ENCODE peak calls at places on chromosomes 2 and 18, in six cellular contexts. H, Y, V, X, E and M are unnamed samples.

GRCh38 chr2:48292429-48292828 is 237.5 kb upstream of the STON1 start:
- DNase-seq in H (no peak), Y (no peak), V (no peak), X (no peak), E (no peak), M (no peak)

GRCh38 chr18:8084160-8084559 is 517.0 kb downstream of the PTPRM start:
- DNase-seq in H (no peak), Y (peak; percentile 76), V (no peak), X (no peak), E (peak; percentile 42), M (peak; percentile 81)

GRCh38 chr2:161418275-161418714 is 2.2 kb downstream of the TBR1 start:
- DNase-seq in H (no peak), Y (no peak), V (no peak), X (no peak), E (no peak), M (peak; percentile 15)

GRCh38 chr2:199985625-199986207 is 30.3 kb downstream of the MAIP1 start:
- DNase-seq in H (peak; percentile 43), Y (peak; percentile 86), V (peak; percentile 51), X (peak; percentile 59), E (peak; percentile 85), M (peak; percentile 60)

GRCh38 chr2:160051374-160051800 is 11.0 kb downstream of the PLA2R1 start:
- DNase-seq in H (no peak), Y (no peak), V (no peak), X (no peak), E (no peak), M (peak; percentile 35)

GRCh38 chr2:104812281-104812680 is 41.6 kb upstream of the POU3F3 start:
- DNase-seq in H (no peak), Y (no peak), V (no peak), X (no peak), E (no peak), M (no peak)

GRCh38 chr2:190361572-190361971 is 18.2 kb downstream of the INPP1 start:
- DNase-seq in H (no peak), Y (no peak), V (no peak), X (no peak), E (no peak), M (no peak)

GRCh38 chr2:216731465-216731864 is 36.1 kb upstream of the IGFBP5 start:
- DNase-seq in H (no peak), Y (no peak), V (no peak), X (no peak), E (no peak), M (no peak)

GRCh38 chr2:213199871-213200270 is 48.5 kb upstream of the IKZF2 start:
- DNase-seq in H (no peak), Y (peak; percentile 33), V (no peak), X (no peak), E (peak; percentile 50), M (no peak)